ENCODE peak calls at places on chromosomes 11 and 22, in five cellular contexts. One of them, this sample, is unnamed.

GRCh38 chr11:92347404-92347803 is 122.8 kb downstream of the FAT3 start:
- DNase-seq in A549: no peak
- DNase-seq in HCT116: no peak
- DNase-seq in HepG2: no peak
- DNase-seq in endothelial cell of umbilical vein: no peak
- DNase-seq in this sample: no peak

GRCh38 chr11:35354644-35355043 is 64.7 kb downstream of the SLC1A2 start:
- DNase-seq in A549: no peak
- DNase-seq in HCT116: no peak
- DNase-seq in HepG2: no peak
- DNase-seq in endothelial cell of umbilical vein: no peak
- DNase-seq in this sample: no peak

GRCh38 chr11:110196884-110197420 is 99.5 kb downstream of the RDX start:
- DNase-seq in A549: no peak
- DNase-seq in HCT116: no peak
- DNase-seq in HepG2: no peak
- DNase-seq in endothelial cell of umbilical vein: no peak
- DNase-seq in this sample: no peak

GRCh38 chr11:88357323-88358039 is 19.9 kb upstream of the CTSC start:
- DNase-seq in A549: no peak
- DNase-seq in HCT116: no peak
- DNase-seq in HepG2: no peak
- DNase-seq in endothelial cell of umbilical vein: no peak
- DNase-seq in this sample: peak

GRCh38 chr11:995058-995751 is 41.3 kb downstream of the MUC6 start:
- DNase-seq in A549: peak
- DNase-seq in HCT116: no peak
- DNase-seq in HepG2: no peak
- DNase-seq in endothelial cell of umbilical vein: no peak
- DNase-seq in this sample: no peak

GRCh38 chr11:112880454-112880853 is 80.8 kb upstream of the NCAM1 start:
- DNase-seq in A549: no peak
- DNase-seq in HCT116: no peak
- DNase-seq in HepG2: no peak
- DNase-seq in endothelial cell of umbilical vein: no peak
- DNase-seq in this sample: no peak

GRCh38 chr22:46373838-46374662 is 38.5 kb downstream of the TRMU start:
- DNase-seq in A549: no peak
- DNase-seq in HCT116: no peak
- DNase-seq in HepG2: no peak
- DNase-seq in endothelial cell of umbilical vein: peak
- DNase-seq in this sample: no peak

GRCh38 chr11:14308114-14308896 is 50.7 kb downstream of the RRAS2 start:
- DNase-seq in A549: peak
- DNase-seq in HCT116: peak
- DNase-seq in HepG2: peak
- DNase-seq in endothelial cell of umbilical vein: peak
- DNase-seq in this sample: peak

GRCh38 chr11:32053151-32053550 is 37.7 kb upstream of the RCN1 start:
- DNase-seq in A549: no peak
- DNase-seq in HCT116: no peak
- DNase-seq in HepG2: no peak
- DNase-seq in endothelial cell of umbilical vein: no peak
- DNase-seq in this sample: no peak

GRCh38 chr22:28891156-28891733 is 7.9 kb downstream of the ZNRF3 start:
- DNase-seq in A549: no peak
- DNase-seq in HCT116: no peak
- DNase-seq in HepG2: no peak
- DNase-seq in endothelial cell of umbilical vein: no peak
- DNase-seq in this sample: no peak

GRCh38 chr11:116073854-116074837 is 569.9 kb upstream of the CADM1 start:
- DNase-seq in A549: no peak
- DNase-seq in HCT116: no peak
- DNase-seq in HepG2: no peak
- DNase-seq in endothelial cell of umbilical vein: no peak
- DNase-seq in this sample: peak

GRCh38 chr11:65623177-65623576 is 7.6 kb downstream of the PCNX3 start:
- DNase-seq in A549: no peak
- DNase-seq in HCT116: no peak
- DNase-seq in HepG2: no peak
- DNase-seq in endothelial cell of umbilical vein: no peak
- DNase-seq in this sample: no peak

GRCh38 chr11:117856252-117856651 is 20.2 kb downstream of the FXYD6 start:
- DNase-seq in A549: no peak
- DNase-seq in HCT116: no peak
- DNase-seq in HepG2: no peak
- DNase-seq in endothelial cell of umbilical vein: no peak
- DNase-seq in this sample: no peak

DNA sequence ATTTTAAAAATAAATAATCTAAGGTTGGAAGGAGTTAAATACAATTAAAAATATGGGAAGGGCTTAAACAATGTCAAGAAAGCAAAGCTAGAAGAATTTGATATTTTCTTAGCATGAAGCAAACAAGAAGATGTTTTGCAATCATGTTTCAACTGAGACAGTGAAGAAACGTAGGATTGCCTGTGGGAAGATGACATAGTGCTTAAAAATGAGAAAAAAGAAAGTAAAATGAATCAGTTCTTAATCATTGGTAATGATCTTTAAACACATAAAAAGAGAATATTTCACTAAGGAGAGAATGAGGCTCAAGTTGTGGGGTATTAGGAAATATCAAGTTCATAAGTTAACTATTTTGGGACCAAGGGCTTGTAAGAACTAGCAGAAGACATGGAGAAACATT is 855.0 kb downstream of the METTL15 start:
- DNase-seq in A549: no peak
- DNase-seq in HCT116: no peak
- DNase-seq in HepG2: no peak
- DNase-seq in endothelial cell of umbilical vein: no peak
- DNase-seq in this sample: no peak
- TF ChIP-seq MAX in A549: no peak
- TF ChIP-seq MAX in HCT116: no peak
- TF ChIP-seq MAX in HepG2: no peak
- TF ChIP-seq MAX in endothelial cell of umbilical vein: no peak
- TF ChIP-seq MAX in this sample: no peak

DNA sequence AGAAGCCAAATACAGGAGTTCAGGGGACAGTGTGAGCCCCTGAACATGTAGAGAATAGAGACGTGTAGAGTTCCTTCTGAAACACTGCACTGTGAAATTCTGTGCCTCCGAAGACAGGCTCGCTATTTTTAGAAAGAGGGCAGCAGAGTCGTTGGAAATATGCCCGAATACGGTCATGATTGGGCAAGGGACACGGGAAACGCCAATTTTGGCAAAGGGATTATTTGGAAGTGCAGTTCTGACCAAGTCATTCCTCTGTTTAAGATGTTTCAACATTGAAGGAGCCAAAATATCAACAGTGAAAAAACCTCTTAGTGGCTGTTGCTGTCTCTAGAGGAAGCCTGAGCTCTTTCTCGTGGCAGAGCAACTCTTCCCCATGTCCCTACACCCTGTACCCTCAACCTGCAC is 9.5 kb upstream of the CBX6 start:
- DNase-seq in A549: no peak
- DNase-seq in HCT116: no peak
- DNase-seq in HepG2: no peak
- DNase-seq in endothelial cell of umbilical vein: no peak
- DNase-seq in this sample: no peak
- TF ChIP-seq POLR2A in A549: no peak
- TF ChIP-seq POLR2A in HCT116: no peak
- TF ChIP-seq POLR2A in HepG2: no peak
- TF ChIP-seq POLR2A in endothelial cell of umbilical vein: no peak
- TF ChIP-seq POLR2A in this sample: no peak

GRCh38 chr11:118870396-118871343 is 13.0 kb upstream of the CXCR5 start:
- DNase-seq in A549: no peak
- DNase-seq in HCT116: no peak
- DNase-seq in HepG2: peak
- DNase-seq in endothelial cell of umbilical vein: no peak
- DNase-seq in this sample: peak
- TF ChIP-seq MAX in A549: no peak
- TF ChIP-seq MAX in HCT116: no peak
- TF ChIP-seq MAX in HepG2: no peak
- TF ChIP-seq MAX in endothelial cell of umbilical vein: no peak
- TF ChIP-seq MAX in this sample: peak

GRCh38 chr11:121534131-121535093 is 81.6 kb upstream of the SORL1-AS1 start:
- DNase-seq in A549: no peak
- DNase-seq in HCT116: no peak
- DNase-seq in HepG2: no peak
- DNase-seq in endothelial cell of umbilical vein: no peak
- DNase-seq in this sample: no peak
- TF ChIP-seq POLR2A in A549: no peak
- TF ChIP-seq POLR2A in HCT116: no peak
- TF ChIP-seq POLR2A in HepG2: no peak
- TF ChIP-seq POLR2A in endothelial cell of umbilical vein: no peak
- TF ChIP-seq POLR2A in this sample: no peak

GRCh38 chr11:4095509-4096230 is 1.1 kb downstream of the RRM1 start:
- DNase-seq in A549: peak
- DNase-seq in HCT116: no peak
- DNase-seq in HepG2: peak
- DNase-seq in endothelial cell of umbilical vein: peak
- DNase-seq in this sample: peak
- TF ChIP-seq MAX in A549: no peak
- TF ChIP-seq MAX in HCT116: no peak
- TF ChIP-seq MAX in HepG2: no peak
- TF ChIP-seq MAX in endothelial cell of umbilical vein: no peak
- TF ChIP-seq MAX in this sample: no peak

DNA sequence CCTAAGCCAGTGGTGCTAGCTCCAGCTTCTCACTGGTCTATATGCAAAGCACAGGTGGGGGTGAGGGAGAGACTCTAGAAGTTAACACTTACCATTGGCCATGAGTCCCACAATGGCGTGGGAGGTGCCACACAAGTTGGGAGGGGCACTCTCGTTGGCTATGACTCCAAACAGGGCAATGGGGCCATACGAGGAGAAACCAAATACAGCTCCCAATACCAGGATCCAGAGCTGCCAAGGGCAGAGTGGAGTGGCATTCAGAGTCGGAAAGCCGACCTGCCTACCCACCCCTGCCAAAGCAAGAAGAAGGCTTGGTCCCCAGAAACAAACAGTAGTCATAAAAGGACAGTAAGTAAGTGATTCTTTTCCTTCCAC is 5.6 kb downstream of the SLC37A4 start:
- DNase-seq in A549: no peak
- DNase-seq in HCT116: no peak
- DNase-seq in HepG2: no peak
- DNase-seq in endothelial cell of umbilical vein: no peak
- DNase-seq in this sample: no peak
- TF ChIP-seq POLR2A in A549: no peak
- TF ChIP-seq POLR2A in HCT116: no peak
- TF ChIP-seq POLR2A in HepG2: no peak
- TF ChIP-seq POLR2A in endothelial cell of umbilical vein: no peak
- TF ChIP-seq POLR2A in this sample: no peak

GRCh38 chr22:37425800-37426531 is 1.3 kb downstream of the ELFN2 start:
- DNase-seq in A549: no peak
- DNase-seq in HCT116: no peak
- DNase-seq in HepG2: no peak
- DNase-seq in endothelial cell of umbilical vein: peak
- DNase-seq in this sample: peak
- TF ChIP-seq MAX in A549: no peak
- TF ChIP-seq MAX in HCT116: no peak
- TF ChIP-seq MAX in HepG2: no peak
- TF ChIP-seq MAX in endothelial cell of umbilical vein: no peak
- TF ChIP-seq MAX in this sample: no peak

GRCh38 chr22:30909306-30909705 is 59.3 kb downstream of the MORC2 start:
- DNase-seq in A549: no peak
- DNase-seq in HCT116: no peak
- DNase-seq in HepG2: no peak
- DNase-seq in endothelial cell of umbilical vein: no peak
- DNase-seq in this sample: no peak

GRCh38 chr22:30906411-30906810 is 62.2 kb downstream of the MORC2 start:
- DNase-seq in A549: no peak
- DNase-seq in HCT116: no peak
- DNase-seq in HepG2: no peak
- DNase-seq in endothelial cell of umbilical vein: no peak
- DNase-seq in this sample: no peak

GRCh38 chr22:30906946-30907345 is 61.6 kb downstream of the MORC2 start:
- DNase-seq in A549: no peak
- DNase-seq in HCT116: no peak
- DNase-seq in HepG2: no peak
- DNase-seq in endothelial cell of umbilical vein: no peak
- DNase-seq in this sample: no peak

GRCh38 chr22:30905696-30906341 is 62.8 kb downstream of the MORC2 start:
- DNase-seq in A549: no peak
- DNase-seq in HCT116: no peak
- DNase-seq in HepG2: no peak
- DNase-seq in endothelial cell of umbilical vein: no peak
- DNase-seq in this sample: no peak

DNA sequence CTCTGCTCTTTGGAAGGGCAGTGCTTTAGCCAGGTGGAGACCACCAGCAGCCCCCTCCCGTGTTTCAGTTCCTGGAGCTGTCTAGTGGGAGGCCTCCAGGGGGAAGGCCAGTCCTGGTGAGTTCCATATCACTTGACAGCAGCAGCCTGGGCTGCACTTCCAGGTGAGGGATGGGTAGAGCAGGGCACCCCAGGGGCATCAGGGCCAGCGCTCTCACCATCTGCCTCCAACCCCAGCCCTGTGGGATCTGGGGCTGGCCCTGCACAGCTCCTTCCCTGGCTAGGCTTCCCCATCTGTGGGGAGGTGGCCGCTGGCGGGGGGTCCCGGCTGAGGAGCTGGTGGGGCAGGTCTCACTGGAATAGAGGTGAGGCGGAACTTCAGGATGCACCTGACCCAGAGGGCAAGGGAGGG is 60.5 kb downstream of the MORC2 start:
- DNase-seq in A549: no peak
- DNase-seq in HCT116: no peak
- DNase-seq in HepG2: no peak
- DNase-seq in endothelial cell of umbilical vein: no peak
- DNase-seq in this sample: no peak
- TF ChIP-seq POLR2A in A549: no peak
- TF ChIP-seq POLR2A in HCT116: no peak
- TF ChIP-seq POLR2A in HepG2: no peak
- TF ChIP-seq POLR2A in endothelial cell of umbilical vein: no peak
- TF ChIP-seq POLR2A in this sample: no peak